ENCODE peak calls at places on chromosome 3, in five cellular contexts. W, M, N, R and U are unnamed samples.

GRCh38 chr3:183298708-183299153 is 45.7 kb downstream of the B3GNT5 start:
- DNase-seq in W (no peak), M (no peak), N (no peak), R (no peak), U (no peak)

GRCh38 chr3:11154036-11154952 is at the start of gene HRH1:
- DNase-seq in W (no peak), M (no peak), N (no peak), R (peak; percentile 36), U (no peak)

GRCh38 chr3:50260942-50261441 is 8.0 kb upstream of the SEMA3B start:
- DNase-seq in W (no peak), M (no peak), N (no peak), R (no peak), U (no peak)

GRCh38 chr3:178761024-178761423 is 224.8 kb downstream of the KCNMB2 start:
- DNase-seq in W (no peak), M (no peak), N (no peak), R (no peak), U (no peak)

GRCh38 chr3:5122741-5123706 is 932 bp downstream of the ARL8B start:
- DNase-seq in W (no peak), M (peak; percentile 36), N (no peak), R (peak; percentile 96), U (no peak)

GRCh38 chr3:159803444-159803843 is 185.2 kb upstream of the IL12A start:
- DNase-seq in W (no peak), M (no peak), N (no peak), R (no peak), U (no peak)

GRCh38 chr3:84965141-84965540 is 6.4 kb downstream of the CADM2 start:
- DNase-seq in W (no peak), M (no peak), N (no peak), R (no peak), U (no peak)

GRCh38 chr3:4395448-4395847 is 71.6 kb downstream of the SUMF1 start:
- DNase-seq in W (no peak), M (no peak), N (no peak), R (no peak), U (no peak)

GRCh38 chr3:75118805-75119204 is 504.3 kb upstream of the CNTN3 start:
- DNase-seq in W (no peak), M (no peak), N (no peak), R (no peak), U (no peak)

GRCh38 chr3:133997871-133998635 is 31.7 kb downstream of the SLCO2A1 start:
- DNase-seq in W (no peak), M (no peak), N (no peak), R (no peak), U (no peak)

GRCh38 chr3:100289339-100289738 is 28.5 kb downstream of the TBC1D23 start:
- DNase-seq in W (no peak), M (no peak), N (no peak), R (no peak), U (no peak)

GRCh38 chr3:167671878-167672427 is 18.2 kb upstream of the WDR49 start:
- DNase-seq in W (no peak), M (no peak), N (no peak), R (no peak), U (no peak)

GRCh38 chr3:165837058-165837525 is at the start of gene BCHE:
- DNase-seq in W (no peak), M (no peak), N (no peak), R (no peak), U (no peak)

GRCh38 chr3:174859756-174860155 is 622 bp downstream of the NAALADL2 start:
- DNase-seq in W (no peak), M (no peak), N (no peak), R (no peak), U (no peak)

GRCh38 chr3:45417949-45418847 is 29.8 kb downstream of the LARS2 start:
- DNase-seq in W (no peak), M (peak; percentile 37), N (no peak), R (peak; percentile 21), U (no peak)

GRCh38 chr3:36221975-36222374 is 158.3 kb upstream of the STAC start:
- DNase-seq in W (no peak), M (no peak), N (no peak), R (no peak), U (no peak)

GRCh38 chr3:138125548-138126221 is 6.5 kb downstream of the A4GNT start:
- DNase-seq in W (no peak), M (no peak), N (no peak), R (peak; percentile 27), U (no peak)

GRCh38 chr3:120839120-120839519 is 68.9 kb upstream of the STXBP5L start:
- DNase-seq in W (no peak), M (no peak), N (no peak), R (no peak), U (no peak)

GRCh38 chr3:121914081-121914998 is 20.1 kb downstream of the SLC15A2 start:
- DNase-seq in W (no peak), M (no peak), N (no peak), R (no peak), U (no peak)

GRCh38 chr3:52210550-52211046 is 12.6 kb downstream of the ALAS1 start:
- DNase-seq in W (no peak), M (peak; percentile 41), N (no peak), R (no peak), U (no peak)

GRCh38 chr3:36969540-36970432 is 23.1 kb downstream of the EPM2AIP1 start:
- DNase-seq in W (no peak), M (no peak), N (peak; percentile 80), R (peak; percentile 96), U (peak; percentile 26)

GRCh38 chr3:122497425-122497824 is 17.3 kb downstream of the KPNA1 start:
- DNase-seq in W (peak; percentile 23), M (no peak), N (peak; percentile 72), R (peak; percentile 95), U (no peak)

GRCh38 chr3:24185738-24186384 is 240.8 kb downstream of the NR1D2 start:
- DNase-seq in W (no peak), M (peak; percentile 37), N (no peak), R (peak; percentile 58), U (no peak)

GRCh38 chr3:5304789-5305680 is 117.5 kb downstream of the EDEM1 start:
- DNase-seq in W (no peak), M (peak; percentile 52), N (no peak), R (peak; percentile 48), U (no peak)

DNA sequence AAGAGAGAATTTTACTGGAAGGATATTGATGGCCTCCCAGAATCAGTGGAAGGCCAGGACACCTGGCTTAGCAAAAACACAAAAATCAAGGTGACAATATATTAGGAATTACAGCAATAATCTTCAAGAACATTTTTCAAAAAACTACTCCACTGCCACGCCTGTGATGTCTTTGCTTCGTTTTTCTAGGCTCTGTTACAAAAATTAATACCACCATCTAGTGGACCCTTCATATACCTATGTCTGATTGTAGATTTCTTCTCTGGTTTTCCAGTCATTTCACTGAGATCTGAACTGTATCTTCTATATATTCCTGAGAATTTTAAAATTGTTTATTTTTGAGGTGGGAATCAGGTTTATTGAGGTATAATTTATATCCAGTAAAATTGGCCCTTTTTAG is 5.6 kb upstream of the SLC33A1 start:
- DNase-seq in W (no peak), M (no peak), N (no peak), R (no peak), U (no peak)
- TF ChIP-seq CTCF in W (peak; percentile 11), M (no peak), N (peak; percentile 30), R (peak; percentile 5), U (no peak)

DNA sequence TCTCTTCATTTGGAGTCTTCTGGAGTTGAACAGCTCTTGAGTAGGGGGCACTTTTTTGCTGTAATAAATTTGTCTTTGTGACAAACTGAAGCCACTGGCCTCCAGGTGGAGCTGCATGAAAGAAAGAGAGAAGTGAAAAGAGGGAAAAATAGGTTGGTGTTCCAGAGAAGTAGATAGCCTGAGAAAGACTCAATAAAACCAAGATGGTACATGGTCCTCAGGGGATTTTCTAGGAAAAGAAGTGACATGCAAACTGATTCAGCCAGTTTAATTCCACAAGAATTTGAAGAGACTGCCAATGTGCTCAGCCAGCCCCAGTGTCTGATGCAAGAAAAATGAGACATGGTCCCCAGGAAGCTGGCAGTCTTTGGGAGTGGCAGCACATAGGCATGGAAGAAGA is 152.7 kb downstream of the CD47 start:
- DNase-seq in W (no peak), M (no peak), N (no peak), R (peak; percentile 46), U (no peak)
- TF ChIP-seq CTCF in W (peak; percentile 28), M (peak; percentile 17), N (peak; percentile 19), R (peak; percentile 41), U (no peak)

GRCh38 chr3:135056733-135057310 is 261.8 kb downstream of the EPHB1 start:
- DNase-seq in W (no peak), M (no peak), N (no peak), R (no peak), U (no peak)
- TF ChIP-seq CTCF in W (no peak), M (no peak), N (no peak), R (no peak), U (no peak)

GRCh38 chr3:187072102-187072501 is 67.2 kb downstream of the RPL39L start:
- DNase-seq in W (no peak), M (no peak), N (no peak), R (no peak), U (no peak)
- TF ChIP-seq CTCF in W (no peak), M (no peak), N (no peak), R (no peak), U (no peak)

GRCh38 chr3:62370112-62371031 is 3.0 kb downstream of the FEZF2 start:
- DNase-seq in W (no peak), M (no peak), N (no peak), R (no peak), U (no peak)

GRCh38 chr3:62371032-62371734 is 2.2 kb downstream of the FEZF2 start:
- DNase-seq in W (no peak), M (no peak), N (no peak), R (no peak), U (no peak)

GRCh38 chr3:62369476-62369743 is 3.9 kb downstream of the FEZF2 start:
- DNase-seq in W (no peak), M (no peak), N (no peak), R (no peak), U (no peak)

GRCh38 chr3:62367735-62368704 is 5.3 kb downstream of the FEZF2 start:
- DNase-seq in W (no peak), M (no peak), N (no peak), R (no peak), U (no peak)

DNA sequence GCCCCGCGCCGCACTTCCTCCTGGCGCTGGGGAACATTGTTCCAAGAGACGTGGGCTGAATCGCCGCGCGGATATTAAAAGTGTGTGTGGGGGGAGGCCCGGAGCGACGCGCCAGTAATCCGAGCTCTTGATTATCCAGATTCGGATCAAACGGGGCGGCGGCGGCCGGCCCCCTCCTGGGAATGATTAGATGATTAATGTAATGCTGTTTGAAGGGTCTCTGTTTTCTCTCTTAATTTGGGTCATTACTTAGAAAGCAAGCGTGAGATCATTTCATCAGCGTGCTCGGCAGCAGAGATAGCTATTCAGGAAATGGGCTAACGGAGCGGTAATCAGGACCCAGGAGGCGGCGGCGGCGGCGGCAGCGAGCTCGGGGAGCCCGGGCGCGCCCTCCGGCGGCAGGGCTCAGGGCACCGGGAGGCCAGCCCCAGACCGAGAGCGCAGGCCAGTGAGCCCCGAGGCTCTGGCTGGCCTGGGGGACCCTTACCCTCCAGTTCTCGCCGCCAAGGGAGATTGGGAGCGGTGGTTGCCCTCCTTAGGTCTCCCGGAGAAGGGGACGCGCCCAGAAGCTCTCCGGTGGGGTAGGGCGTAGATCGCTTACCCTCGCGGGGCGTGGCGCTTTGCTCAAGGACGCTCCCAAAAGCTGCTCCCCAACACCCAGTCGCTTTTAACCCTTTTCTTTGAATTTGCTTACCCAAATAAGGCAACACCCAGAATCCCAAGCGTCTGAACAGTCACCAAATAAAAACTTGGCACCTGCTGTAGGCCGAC is 4.5 kb downstream of the FEZF2 start:
- DNase-seq in W (no peak), M (no peak), N (no peak), R (no peak), U (no peak)
- TF ChIP-seq CTCF in W (no peak), M (no peak), N (no peak), R (peak; percentile 5), U (no peak)